ENCODE peak calls at places on chromosomes 5 and 9, in nine cellular contexts. Q is stimulated activated CD4-positive, alpha-beta T cell treated with anti-CD3 and anti-CD28 coated beads, TNF-alpha, amount 100 ng/mL, for 24 hours; J is KG1; L is ureter; C is pons; N is cardiac fibroblast; U is mesothelial cell of epicardium; D is NCI-H524; W is stimulated activated naive CD4-positive, alpha-beta T cell treated with Interleukin-2 at 50 U/mL for 16 hours. H is an unnamed sample.

GRCh38 chr9:93664549-93665120 is 88.3 kb downstream of the PHF2 start:
- DNase-seq in N (no peak), J (no peak), D (no peak), W (no peak), C (no peak), U (no peak), L (no peak), Q (no peak), H (no peak)

GRCh38 chr5:136769900-136770684 is 404.7 kb upstream of the TRPC7 start:
- DNase-seq in U (peak; percentile 47), N (peak; percentile 80), Q (peak; percentile 24), D (peak; percentile 74), C (peak; percentile 67), W (no peak), L (peak; percentile 66), J (no peak), H (peak; percentile 90)

GRCh38 chr5:172426086-172426485 is 28.2 kb downstream of the SH3PXD2B start:
- DNase-seq in U (no peak), W (no peak), N (no peak), D (no peak), J (no peak), Q (no peak), C (no peak), L (no peak), H (no peak)

GRCh38 chr5:98927988-98928801 is 612 bp downstream of the CHD1 start:
- DNase-seq in L (peak; percentile 62), Q (peak; percentile 42), U (peak; percentile 50), N (peak; percentile 58), C (peak; percentile 34), W (peak; percentile 46), D (peak; percentile 34), J (no peak), H (peak; percentile 78)

GRCh38 chr9:90838098-90838497 is 36.5 kb downstream of the SYK start:
- DNase-seq in N (no peak), U (no peak), Q (no peak), J (no peak), C (no peak), W (no peak), L (peak; percentile 12), D (no peak), H (no peak)

GRCh38 chr5:13244151-13244550 is 700.3 kb downstream of the DNAH5 start:
- DNase-seq in U (no peak), J (no peak), W (no peak), N (no peak), C (no peak), L (no peak), Q (no peak), D (no peak), H (no peak)

GRCh38 chr9:112173489-112174222 is 1.4 kb downstream of the SUSD1 start:
- DNase-seq in J (no peak), Q (no peak), W (no peak), L (no peak), C (no peak), U (no peak), D (no peak), N (no peak), H (no peak)

GRCh38 chr9:91361294-91362201 is at the start of gene AUH:
- DNase-seq in J (peak; percentile 76), W (peak; percentile 83), U (peak; percentile 80), Q (peak; percentile 84), N (peak; percentile 73), C (peak; percentile 76), D (peak; percentile 73), L (peak; percentile 86), H (peak; percentile 100)

GRCh38 chr5:14851067-14851422 is 20.5 kb downstream of the ANKH start:
- DNase-seq in Q (no peak), D (no peak), C (no peak), U (no peak), W (no peak), L (no peak), J (no peak), N (no peak), H (no peak)

GRCh38 chr9:127808347-127809001 is 5.8 kb downstream of the FPGS start:
- DNase-seq in Q (no peak), C (no peak), N (no peak), D (no peak), L (no peak), W (no peak), J (no peak), U (no peak), H (no peak)

GRCh38 chr5:84870369-84870768 is 485.7 kb upstream of the EDIL3 start:
- DNase-seq in U (no peak), Q (no peak), N (no peak), D (no peak), C (no peak), J (no peak), W (no peak), L (no peak), H (no peak)

GRCh38 chr9:116905131-116905724 is 218.1 kb downstream of the TRIM32 start:
- DNase-seq in Q (no peak), L (no peak), C (peak; percentile 42), N (no peak), D (no peak), W (no peak), U (no peak), J (no peak), H (no peak)

GRCh38 chr5:102901821-102902448 is 146.8 kb downstream of the PAM start:
- DNase-seq in N (no peak), L (no peak), D (no peak), C (no peak), J (no peak), W (no peak), Q (no peak), U (no peak), H (no peak)

GRCh38 chr9:89144242-89144641 is 34.4 kb downstream of the SHC3 start:
- DNase-seq in C (no peak), L (no peak), N (no peak), U (no peak), Q (no peak), D (no peak), W (no peak), J (no peak), H (no peak)

GRCh38 chr5:92653730-92654461 is 927.1 kb downstream of the NR2F1-AS1 start:
- DNase-seq in Q (no peak), J (no peak), N (no peak), C (no peak), D (no peak), U (no peak), W (no peak), L (no peak), H (no peak)

GRCh38 chr5:55708732-55709131 is 3.4 kb downstream of the SLC38A9 start:
- DNase-seq in W (no peak), J (no peak), C (no peak), D (no peak), N (peak; percentile 54), L (no peak), U (no peak), Q (no peak), H (no peak)

GRCh38 chr9:126705767-126706697 is 92.3 kb downstream of the LMX1B start:
- DNase-seq in C (peak; percentile 15), J (peak; percentile 32), N (peak; percentile 43), U (no peak), L (peak; percentile 55), D (no peak), Q (peak; percentile 75), W (peak; percentile 70), H (peak; percentile 64)

GRCh38 chr5:15105799-15106393 is 234.3 kb upstream of the ANKH start:
- DNase-seq in Q (peak; percentile 22), C (peak; percentile 73), W (no peak), D (peak; percentile 68), J (peak; percentile 1), L (peak; percentile 55), U (no peak), N (peak; percentile 69), H (peak; percentile 79)

GRCh38 chr5:71891856-71892255 is 172.8 kb downstream of the CARTPT start:
- DNase-seq in N (peak; percentile 47), W (no peak), U (no peak), D (no peak), C (no peak), L (no peak), Q (no peak), J (no peak), H (peak; percentile 60)

GRCh38 chr9:37408933-37409710 is 13.4 kb upstream of the GRHPR start:
- DNase-seq in C (no peak), U (no peak), D (no peak), J (no peak), L (no peak), Q (peak; percentile 70), W (peak; percentile 89), N (no peak), H (no peak)

GRCh38 chr9:27352457-27353188 is 55.7 kb upstream of the EQTN start:
- DNase-seq in Q (no peak), N (no peak), U (no peak), W (no peak), C (peak; percentile 77), D (no peak), L (no peak), J (no peak), H (no peak)

GRCh38 chr5:154467655-154468354 is 10.2 kb downstream of the HAND1 start:
- DNase-seq in C (peak; percentile 48), U (peak; percentile 82), W (peak; percentile 67), N (peak; percentile 75), Q (peak; percentile 76), D (peak; percentile 50), L (peak; percentile 79), J (no peak), H (peak; percentile 92)

GRCh38 chr9:118643118-118643517 is 726.1 kb downstream of the BRINP1 start:
- DNase-seq in D (no peak), N (peak; percentile 36), W (no peak), U (no peak), L (no peak), C (no peak), J (no peak), Q (no peak), H (peak; percentile 72)

GRCh38 chr9:35010351-35010958 is 20.9 kb downstream of the DNAJB5 start:
- DNase-seq in W (no peak), N (no peak), L (no peak), C (no peak), J (no peak), Q (no peak), U (no peak), D (no peak), H (no peak)

GRCh38 chr5:37567566-37567965 is 188.4 kb downstream of the WDR70 start:
- DNase-seq in D (no peak), J (no peak), Q (no peak), C (no peak), U (no peak), L (no peak), N (no peak), W (no peak), H (no peak)

GRCh38 chr5:110333384-110333783 is 393.1 kb downstream of the TMEM232 start:
- DNase-seq in W (no peak), Q (no peak), D (peak; percentile 48), N (peak; percentile 31), C (no peak), U (no peak), J (no peak), L (no peak), H (no peak)

GRCh38 chr5:134435525-134435924 is 23.8 kb upstream of the CDKN2AIPNL start:
- DNase-seq in L (no peak), J (no peak), C (no peak), U (no peak), Q (no peak), W (no peak), N (peak; percentile 89), D (no peak), H (no peak)

GRCh38 chr9:93456504-93456903 is 3.1 kb upstream of the FAM120AOS start:
- DNase-seq in D (no peak), Q (no peak), N (no peak), L (no peak), C (no peak), W (no peak), J (no peak), U (no peak), H (no peak)

GRCh38 chr5:72210913-72211670 is 103.8 kb downstream of the MAP1B start:
- DNase-seq in J (no peak), C (peak; percentile 34), Q (no peak), D (no peak), W (no peak), U (no peak), L (peak; percentile 59), N (peak; percentile 92), H (peak; percentile 60)

GRCh38 chr5:117414926-117415325 is 840.3 kb upstream of the SEMA6A start:
- DNase-seq in W (no peak), J (no peak), L (no peak), D (no peak), N (peak; percentile 68), C (peak; percentile 16), U (no peak), Q (no peak), H (no peak)

GRCh38 chr5:32932231-32932935 is 221.3 kb downstream of the NPR3 start:
- DNase-seq in L (no peak), D (no peak), N (peak; percentile 36), Q (no peak), U (no peak), J (no peak), W (no peak), C (no peak), H (no peak)

H was measured in AG20443.